ENCODE peak calls at places on chromosomes 13 and 19, in seven cellular contexts. M is BE2C, B is endothelial cell, E is right atrium auricular region, S is AG10803, U is fibroblast of mammary gland, W is HFF-Myc. F is an unnamed sample.

GRCh38 chr19:51689751-51690358 is 3.3 kb upstream of the SPACA6 start:
- DNase-seq in M (peak), B (peak), E (no peak), S (peak), U (no peak), W (no peak), F (peak)

GRCh38 chr19:16944626-16945363 is 56.0 kb downstream of the F2RL3 start:
- DNase-seq in M (no peak), B (no peak), E (peak), S (no peak), U (no peak), W (no peak), F (no peak)

GRCh38 chr13:48707405-48707804 is 53.7 kb downstream of the CYSLTR2 start:
- DNase-seq in M (no peak), B (no peak), E (no peak), S (no peak), U (no peak), W (no peak), F (no peak)

GRCh38 chr19:50478901-50479715 is 2.5 kb upstream of the GARIN5A start:
- DNase-seq in M (peak), B (no peak), E (no peak), S (peak), U (peak), W (no peak), F (peak)

GRCh38 chr13:94169783-94170513 is 309.5 kb downstream of the DCT start:
- DNase-seq in M (peak), B (no peak), E (no peak), S (peak), U (peak), W (no peak), F (no peak)

GRCh38 chr19:38726284-38726673 is 18.0 kb downstream of the CAPN12 start:
- DNase-seq in M (no peak), B (no peak), E (no peak), S (no peak), U (no peak), W (no peak), F (no peak)

GRCh38 chr13:61410266-61410665 is 5.4 kb downstream of the PCDH20 start:
- DNase-seq in M (no peak), B (no peak), E (no peak), S (no peak), U (no peak), W (no peak), F (no peak)

GRCh38 chr19:46022061-46022430 is 807 bp downstream of the PGLYRP1 start:
- DNase-seq in M (no peak), B (no peak), E (no peak), S (no peak), U (no peak), W (no peak), F (no peak)

GRCh38 chr13:48950507-48950886 is 25.2 kb upstream of the FNDC3A start:
- DNase-seq in M (no peak), B (no peak), E (no peak), S (peak), U (peak), W (no peak), F (no peak)

GRCh38 chr19:39398297-39398864 is 7.2 kb downstream of the MED29 start:
- DNase-seq in M (no peak), B (no peak), E (peak), S (peak), U (peak), W (no peak), F (peak)

GRCh38 chr13:24746618-24747247 is 17.2 kb upstream of the RNF17 start:
- DNase-seq in M (no peak), B (peak), E (no peak), S (no peak), U (no peak), W (no peak), F (peak)
- TF ChIP-seq CTCF in M (no peak), B (peak), E (no peak), S (no peak), U (no peak), W (peak), F (no peak)

DNA sequence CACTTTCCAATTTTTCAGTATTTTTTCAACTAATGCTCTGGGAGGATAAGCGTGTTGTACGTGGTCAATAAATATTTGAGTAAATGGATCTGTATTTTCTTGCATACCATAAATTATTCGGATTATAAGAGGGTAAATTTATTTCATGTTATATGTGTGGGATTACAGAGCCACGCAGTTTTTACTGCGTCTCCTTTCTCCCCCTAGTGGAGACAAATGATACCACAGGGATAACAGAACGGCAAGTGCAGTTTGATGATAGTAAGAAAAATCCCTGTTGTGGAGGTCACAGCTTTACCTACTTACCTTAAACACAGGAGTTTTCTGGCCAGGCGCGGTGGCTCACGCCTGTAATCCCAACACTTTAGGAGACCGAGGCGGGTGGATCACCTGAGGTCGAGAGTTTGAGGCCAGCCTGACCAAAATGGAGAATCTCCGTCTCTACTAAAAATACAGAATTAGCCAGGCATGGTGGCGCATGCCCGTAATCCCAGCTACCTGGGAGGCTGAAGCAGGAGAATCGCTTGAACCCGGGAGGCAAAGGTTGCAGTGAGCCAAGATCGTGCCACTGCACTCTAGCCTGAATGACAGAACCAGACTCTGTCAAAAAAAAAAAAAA is 16.8 kb downstream of the MBD3L2B start:
- DNase-seq in M (no peak), B (peak), E (no peak), S (peak), U (peak), W (no peak), F (no peak)
- TF ChIP-seq CTCF in M (peak), B (peak), E (no peak), S (peak), U (peak), W (peak), F (peak)

DNA sequence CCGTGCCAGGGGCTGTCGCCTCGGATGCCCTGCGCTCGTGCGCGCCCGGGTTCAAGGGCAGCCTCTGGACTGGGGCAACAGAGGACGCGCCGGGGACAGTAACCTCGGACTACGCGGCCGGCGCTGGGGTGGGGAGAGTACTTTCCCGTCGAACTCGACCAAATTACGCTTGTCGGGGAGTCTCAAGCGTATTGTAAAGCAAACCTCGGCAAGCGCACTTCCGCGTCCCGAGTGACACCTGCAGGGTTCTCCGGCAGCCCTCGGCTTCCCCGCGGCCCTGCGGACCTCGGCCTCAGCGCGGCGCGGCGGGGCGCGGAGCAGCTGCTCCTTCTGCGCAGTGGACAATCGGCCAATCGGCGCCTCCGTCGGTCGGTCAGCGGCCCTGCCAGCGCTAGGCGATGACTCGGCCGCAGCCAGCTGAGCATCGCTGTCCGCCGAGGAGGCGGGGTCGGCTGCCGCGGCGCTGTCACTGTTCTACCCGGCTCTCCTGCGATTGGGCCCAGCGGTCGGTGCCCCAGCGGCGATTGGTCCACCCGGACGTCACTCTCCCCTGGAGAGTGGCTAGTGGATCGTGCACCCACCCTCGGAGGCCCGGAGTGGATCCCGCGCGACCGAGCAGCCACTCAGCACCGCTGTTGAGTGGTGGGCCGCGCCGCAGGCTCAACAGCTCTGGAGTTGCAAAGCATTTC is at the start of gene SLC46A3:
- DNase-seq in M (peak), B (peak), E (peak), S (peak), U (peak), W (peak), F (peak)
- TF ChIP-seq CTCF in M (no peak), B (no peak), E (peak), S (no peak), U (no peak), W (no peak), F (no peak)

DNA sequence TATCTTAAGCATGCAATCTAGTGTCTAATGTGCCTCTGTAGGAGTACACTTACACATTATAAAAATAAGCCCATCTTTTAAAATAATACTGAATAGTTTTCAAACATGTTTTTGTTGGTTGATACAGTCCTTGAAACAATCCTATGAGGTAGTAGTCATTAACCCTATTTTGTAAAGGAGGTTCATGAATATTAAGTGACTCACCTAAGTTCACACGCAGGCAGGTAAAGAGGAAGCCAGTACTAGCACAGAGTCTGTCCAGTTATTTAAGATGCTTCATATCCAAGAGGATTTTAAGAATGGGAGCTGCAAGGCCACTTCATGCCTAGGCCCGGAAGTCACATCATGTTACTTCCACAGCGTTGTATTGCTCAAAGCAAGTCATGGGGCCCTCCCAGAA is 121.0 kb upstream of the MAB21L1 start:
- DNase-seq in M (no peak), B (no peak), E (no peak), S (no peak), U (no peak), W (no peak), F (no peak)
- TF ChIP-seq CTCF in M (no peak), B (no peak), E (no peak), S (no peak), U (no peak), W (no peak), F (no peak)

DNA sequence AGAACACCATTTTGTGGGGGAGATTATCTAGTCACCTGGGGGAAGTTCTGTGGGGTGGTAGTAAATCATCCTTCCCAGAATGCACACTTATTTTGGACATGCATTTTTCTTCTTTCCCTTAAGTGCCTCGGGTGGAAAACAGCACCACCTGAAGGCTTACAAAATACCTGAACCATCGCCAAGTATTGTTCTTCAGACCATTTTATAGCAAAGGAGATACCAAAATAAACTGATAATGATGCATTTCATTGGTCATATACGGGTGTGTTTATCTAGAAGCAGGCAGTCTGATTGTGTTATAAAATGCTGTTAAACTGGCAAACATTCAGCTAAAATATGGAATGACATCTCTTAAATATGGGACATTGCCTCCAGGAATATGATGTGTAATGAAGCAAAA is 1034.7 kb downstream of the SLITRK1 start:
- DNase-seq in M (no peak), B (no peak), E (no peak), S (no peak), U (peak), W (no peak), F (no peak)
- TF ChIP-seq CTCF in M (peak), B (no peak), E (no peak), S (no peak), U (no peak), W (no peak), F (no peak)

DNA sequence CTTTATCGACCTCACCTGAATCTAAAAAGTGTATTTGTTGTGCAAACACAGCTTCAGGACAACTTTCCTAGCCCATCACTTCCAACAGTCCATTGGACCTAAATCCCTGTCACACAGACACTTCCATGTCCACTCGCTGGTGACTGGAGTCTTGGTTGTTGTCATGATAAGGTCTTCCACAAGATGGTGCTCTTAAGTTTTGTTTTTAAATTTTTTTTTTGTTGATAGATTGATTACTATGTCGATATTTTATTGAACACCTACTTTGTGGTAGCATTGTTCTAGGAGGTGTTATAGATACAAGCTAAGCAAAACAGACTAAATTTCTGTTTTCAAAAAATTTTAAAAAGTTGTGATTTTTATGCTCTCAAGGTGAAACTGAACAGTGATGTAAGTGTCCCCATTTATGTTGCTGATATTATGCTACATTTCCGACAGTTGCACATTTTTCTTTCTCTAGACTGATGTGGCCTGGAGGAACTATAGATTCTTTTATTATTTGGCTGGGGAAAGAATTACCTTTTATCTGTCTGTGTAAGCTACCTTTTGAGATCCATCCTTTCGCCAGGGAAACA is 8.1 kb upstream of the ERICH6B start:
- DNase-seq in M (no peak), B (no peak), E (no peak), S (peak), U (peak), W (no peak), F (no peak)
- TF ChIP-seq CTCF in M (peak), B (peak), E (peak), S (peak), U (peak), W (peak), F (peak)

DNA sequence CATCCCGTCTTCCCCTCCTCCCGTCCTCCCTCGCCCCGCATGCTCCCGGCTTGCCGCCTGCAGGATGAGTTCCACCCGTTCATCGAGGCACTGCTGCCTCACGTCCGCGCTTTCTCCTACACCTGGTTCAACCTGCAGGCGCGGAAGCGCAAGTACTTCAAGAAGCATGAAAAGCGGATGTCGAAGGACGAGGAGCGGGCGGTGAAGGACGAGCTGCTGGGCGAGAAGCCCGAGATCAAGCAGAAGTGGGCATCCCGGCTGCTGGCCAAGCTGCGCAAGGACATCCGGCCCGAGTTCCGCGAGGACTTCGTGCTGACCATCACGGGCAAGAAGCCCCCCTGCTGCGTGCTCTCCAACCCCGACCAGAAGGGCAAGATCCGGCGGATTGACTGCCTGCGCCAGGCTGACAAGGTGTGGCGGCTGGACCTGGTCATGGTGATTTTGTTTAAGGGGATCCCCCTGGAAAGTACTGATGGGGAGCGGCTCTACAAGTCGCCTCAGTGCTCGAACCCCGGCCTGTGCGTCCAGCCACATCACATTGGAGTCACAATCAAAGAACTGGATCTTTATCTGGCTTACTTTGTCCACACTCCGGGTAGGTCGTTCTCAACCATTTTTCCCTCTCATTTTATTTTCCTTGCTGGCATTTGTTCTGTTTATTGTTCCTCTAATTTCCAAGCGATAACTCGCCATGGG is 29.8 kb downstream of the NFIX start:
- DNase-seq in M (no peak), B (peak), E (no peak), S (peak), U (no peak), W (no peak), F (no peak)
- TF ChIP-seq CTCF in M (no peak), B (no peak), E (no peak), S (no peak), U (no peak), W (no peak), F (no peak)